ENCODE peak calls at places on chromosomes 6 and 20, in four cellular contexts. V is H1, D is HepG2, O is GM12878. R is an unnamed sample.

GRCh38 chr20:10919549-10920140 is 245.8 kb upstream of the JAG1 start:
- DNase-seq in V (no peak), D (no peak), O (no peak), R (no peak)

GRCh38 chr6:5763871-5764270 is 242.9 kb downstream of the NRN1 start:
- DNase-seq in V (no peak), D (no peak), O (peak), R (no peak)

GRCh38 chr20:25055711-25056492 is 2.0 kb downstream of the ACSS1 start:
- DNase-seq in V (no peak), D (no peak), O (no peak), R (peak)

GRCh38 chr6:150029749-150030148 is 4.4 kb upstream of the RAET1L start:
- DNase-seq in V (no peak), D (no peak), O (no peak), R (no peak)

GRCh38 chr20:63577317-63577894 is 3.4 kb upstream of the HELZ2 start:
- DNase-seq in V (no peak), D (no peak), O (no peak), R (no peak)

GRCh38 chr20:14360386-14360785 is 23.0 kb upstream of the FLRT3 start:
- DNase-seq in V (no peak), D (no peak), O (no peak), R (no peak)

GRCh38 chr6:136920858-136921520 is 1.1 kb upstream of the SLC35D3 start:
- DNase-seq in V (peak), D (no peak), O (no peak), R (no peak)

GRCh38 chr20:58212636-58213035 is 15.8 kb downstream of the ANKRD60 start:
- DNase-seq in V (no peak), D (no peak), O (no peak), R (no peak)

GRCh38 chr6:85449388-85449817 is 480 bp upstream of the NT5E start:
- DNase-seq in V (no peak), D (no peak), O (peak), R (no peak)

GRCh38 chr20:5104479-5104878 is 15.3 kb downstream of the PCNA start:
- DNase-seq in V (no peak), D (no peak), O (no peak), R (no peak)

GRCh38 chr20:40844285-40844684 is 155.2 kb upstream of the MAFB start:
- DNase-seq in V (no peak), D (no peak), O (no peak), R (no peak)

GRCh38 chr6:156557269-156557885 is 219.8 kb upstream of the ARID1B start:
- DNase-seq in V (no peak), D (peak), O (no peak), R (no peak)

GRCh38 chr6:89050155-89050554 is 30.4 kb upstream of the PNRC1 start:
- DNase-seq in V (no peak), D (peak), O (no peak), R (no peak)

GRCh38 chr6:169224185-169224695 is 29.4 kb downstream of the THBS2 start:
- DNase-seq in V (no peak), D (peak), O (no peak), R (peak)

GRCh38 chr6:26216886-26217713 is 129.9 kb downstream of the HFE start:
- DNase-seq in V (peak), D (peak), O (no peak), R (peak)

GRCh38 chr20:39876974-39877615 is 811.9 kb downstream of the MAFB start:
- DNase-seq in V (no peak), D (no peak), O (no peak), R (no peak)

GRCh38 chr6:160248538-160248937 is 10.1 kb downstream of the SLC22A2 start:
- DNase-seq in V (no peak), D (no peak), O (no peak), R (no peak)

GRCh38 chr6:119881416-119881815 is 531.9 kb upstream of the MAN1A1 start:
- DNase-seq in V (no peak), D (no peak), O (no peak), R (no peak)

GRCh38 chr6:37056439-37057127 is 51.1 kb downstream of the FGD2 start:
- DNase-seq in V (peak), D (peak), O (no peak), R (no peak)

GRCh38 chr20:53165452-53165851 is 193.3 kb downstream of the TSHZ2 start:
- DNase-seq in V (no peak), D (no peak), O (no peak), R (no peak)

GRCh38 chr6:111615916-111616612 is 10.4 kb upstream of the TRAF3IP2 start:
- DNase-seq in V (no peak), D (peak), O (no peak), R (no peak)

GRCh38 chr20:45100563-45101245 is at the start of gene KCNS1:
- DNase-seq in V (peak), D (peak), O (no peak), R (peak)

GRCh38 chr6:108453601-108454157 is 107.0 kb upstream of the FOXO3 start:
- DNase-seq in V (no peak), D (no peak), O (no peak), R (no peak)

GRCh38 chr6:27776504-27776903 is 135.7 kb downstream of the OR2B2 start:
- DNase-seq in V (no peak), D (no peak), O (no peak), R (no peak)

GRCh38 chr6:158654498-158654897 is 4.6 kb downstream of the SYTL3 start:
- DNase-seq in V (no peak), D (peak), O (no peak), R (no peak)
- H3K9ac ChIP-seq in V (no peak), D (no peak), O (no peak), R (no peak)

GRCh38 chr6:167000759-167001158 is 1.6 kb downstream of the CEP43 start:
- DNase-seq in V (no peak), D (no peak), O (no peak), R (no peak)

GRCh38 chr6:166998256-166999144 is 697 bp upstream of the CEP43 start:
- DNase-seq in V (peak), D (no peak), O (no peak), R (peak)

GRCh38 chr6:166997768-166998255 is 1.4 kb upstream of the CEP43 start:
- DNase-seq in V (peak), D (peak), O (peak), R (peak)

GRCh38 chr6:166999145-166999844 is at the start of gene CEP43:
- DNase-seq in V (peak), D (peak), O (peak), R (peak)

DNA sequence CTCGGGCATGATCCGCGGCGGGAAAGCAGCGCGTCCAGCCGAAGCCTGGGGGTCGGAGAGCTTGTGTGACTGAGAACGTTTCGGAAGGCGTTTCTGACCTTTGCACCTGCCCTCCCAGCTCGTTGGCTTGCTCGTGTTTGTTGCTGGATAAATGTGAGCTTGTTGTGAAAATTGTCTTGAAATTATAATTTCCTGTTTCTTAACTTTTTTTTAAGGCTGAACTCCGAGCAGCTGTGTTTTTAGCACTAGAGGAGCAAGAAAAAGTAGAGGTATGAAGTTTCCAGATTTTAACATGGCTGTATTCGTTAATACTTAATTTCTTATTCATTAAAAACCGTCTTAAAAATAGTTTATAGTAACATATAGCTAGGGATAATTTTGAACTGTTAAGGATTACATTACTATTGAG is 652 bp downstream of the CEP43 start:
- DNase-seq in V (no peak), D (peak), O (no peak), R (no peak)
- TF ChIP-seq CREB1 in V (no peak), D (no peak), O (no peak), R (no peak)

GRCh38 chr6:39114395-39114706 is 635 bp downstream of the SAYSD1 start:
- DNase-seq in V (no peak), D (no peak), O (no peak), R (no peak)

GRCh38 chr6:39111280-39111679 is 3.7 kb downstream of the SAYSD1 start:
- DNase-seq in V (no peak), D (no peak), O (no peak), R (no peak)

GRCh38 chr6:39114707-39115599 is at the start of gene SAYSD1:
- DNase-seq in V (peak), D (peak), O (peak), R (peak)

GRCh38 chr6:39118921-39119320 is 3.9 kb upstream of the SAYSD1 start:
- DNase-seq in V (no peak), D (no peak), O (no peak), R (no peak)

DNA sequence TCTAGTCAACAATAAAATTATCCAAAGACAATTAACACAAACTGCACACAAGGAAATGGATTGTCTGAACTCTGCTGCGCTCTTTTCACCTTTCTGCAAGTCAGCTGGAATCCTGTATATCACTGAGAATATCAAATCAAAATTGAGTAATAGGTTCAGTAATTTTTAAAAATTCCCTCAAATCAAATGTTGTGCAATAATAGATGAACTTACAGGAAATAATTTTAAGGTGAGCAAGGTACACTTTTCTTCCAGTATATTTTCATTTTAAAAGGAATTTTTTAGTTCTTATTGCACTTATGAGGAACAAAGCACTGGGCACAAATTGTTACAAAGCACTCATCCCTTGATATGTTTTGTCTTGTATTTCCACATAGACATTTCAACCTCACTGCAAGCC is 1.2 kb downstream of the SAYSD1 start:
- DNase-seq in V (no peak), D (no peak), O (no peak), R (no peak)
- H3K9ac ChIP-seq in V (no peak), D (peak), O (no peak), R (peak)

GRCh38 chr6:74939309-74939708 is 266.5 kb downstream of the COL12A1 start:
- DNase-seq in V (no peak), D (no peak), O (no peak), R (no peak)
- TF ChIP-seq CREB1 in V (no peak), D (no peak), O (no peak), R (no peak)

GRCh38 chr6:62285612-62286469 is at the start of gene KHDRBS2:
- DNase-seq in V (peak), D (peak), O (peak), R (no peak)

GRCh38 chr6:62283828-62284411 is 2.1 kb downstream of the KHDRBS2 start:
- DNase-seq in V (no peak), D (peak), O (no peak), R (no peak)

GRCh38 chr6:62283359-62283758 is 2.7 kb downstream of the KHDRBS2 start:
- DNase-seq in V (no peak), D (no peak), O (no peak), R (no peak)

GRCh38 chr6:62284725-62285124 is 1.3 kb downstream of the KHDRBS2 start:
- DNase-seq in V (no peak), D (no peak), O (no peak), R (no peak)

GRCh38 chr6:62280099-62280498 is 5.9 kb downstream of the KHDRBS2 start:
- DNase-seq in V (no peak), D (no peak), O (no peak), R (no peak)
- H3K9ac ChIP-seq in V (no peak), D (no peak), O (no peak), R (no peak)

GRCh38 chr6:142925575-142926110 is 19.3 kb downstream of the HIVEP2 start:
- DNase-seq in V (no peak), D (peak), O (no peak), R (no peak)
- TF ChIP-seq CREB1 in V (no peak), D (peak), O (no peak), R (no peak)

DNA sequence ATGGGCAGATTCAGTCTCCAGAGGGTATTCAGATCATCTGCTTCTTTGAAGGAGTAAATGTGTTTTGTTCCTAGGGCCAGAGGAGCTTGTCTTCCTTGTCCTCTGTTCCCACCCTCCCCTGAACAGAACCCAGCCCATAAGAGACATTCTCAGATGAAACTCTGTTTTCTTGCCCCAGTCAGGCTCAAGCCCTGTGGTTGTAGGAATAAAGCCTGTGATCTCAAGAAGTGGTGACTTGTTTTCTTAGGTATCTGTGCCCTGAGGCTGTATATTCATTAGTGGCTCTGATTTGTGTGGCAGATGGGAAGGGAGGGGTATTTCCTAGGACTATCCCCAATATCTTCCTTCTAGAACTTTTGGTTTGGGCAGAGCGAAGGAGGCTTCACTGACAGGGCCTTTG is 27.9 kb downstream of the GSS start:
- DNase-seq in V (no peak), D (no peak), O (no peak), R (no peak)
- H3K9ac ChIP-seq in V (no peak), D (no peak), O (no peak), R (no peak)